ENCODE peak calls at places on chromosomes 16 and 17, in six cellular contexts. C is mammary epithelial cell, I is neural progenitor cell, N is cardiac fibroblast, R is brain microvascular endothelial cell, E is astrocyte of the spinal cord. L is an unnamed sample.

GRCh38 chr16:85205747-85206471 is 93.6 kb upstream of the CIBAR2 start:
- DNase-seq in I (no peak), E (no peak), R (no peak), N (peak; percentile 44), C (no peak), L (no peak)

GRCh38 chr17:65294184-65294719 is 157.1 kb downstream of the RGS9 start:
- DNase-seq in E (peak; percentile 69), C (peak; percentile 28), N (peak; percentile 81), R (peak; percentile 63), I (peak; percentile 83), L (peak; percentile 59)

GRCh38 chr16:55913717-55914116 is 38.5 kb upstream of the CES5A start:
- DNase-seq in R (no peak), I (no peak), N (no peak), C (peak; percentile 6), E (no peak), L (no peak)

GRCh38 chr16:70324998-70325765 is 21.5 kb upstream of the DDX19A start:
- DNase-seq in E (no peak), N (no peak), R (no peak), C (no peak), I (no peak), L (no peak)

GRCh38 chr16:9225527-9226316 is 134.3 kb downstream of the HAPSTR1 start:
- DNase-seq in E (no peak), I (peak; percentile 62), C (no peak), R (no peak), N (no peak), L (no peak)

GRCh38 chr16:88810166-88810867 is 1.4 kb downstream of the APRT start:
- DNase-seq in C (peak; percentile 26), I (no peak), R (no peak), N (peak; percentile 12), E (no peak), L (no peak)

GRCh38 chr17:45841883-45842525 is 2.7 kb upstream of the SPPL2C start:
- DNase-seq in C (peak; percentile 14), I (no peak), R (no peak), E (no peak), N (no peak), L (no peak)

GRCh38 chr16:65751622-65752598 is 614.6 kb upstream of the CDH5 start:
- DNase-seq in N (no peak), R (no peak), E (no peak), C (no peak), I (no peak), L (no peak)

GRCh38 chr17:31216053-31216751 is 80.8 kb downstream of the OMG start:
- DNase-seq in R (peak; percentile 73), E (peak; percentile 82), N (peak; percentile 84), I (peak; percentile 60), C (peak; percentile 14), L (no peak)

GRCh38 chr17:2337152-2337810 is at the start of gene SGSM2:
- DNase-seq in E (peak; percentile 41), N (peak; percentile 31), C (no peak), I (peak; percentile 77), R (no peak), L (peak; percentile 82)

GRCh38 chr17:161481-161880 is 20.0 kb downstream of the DOC2B start:
- DNase-seq in R (no peak), I (no peak), N (no peak), C (no peak), E (no peak), L (no peak)

GRCh38 chr17:162689-163088 is 18.8 kb downstream of the DOC2B start:
- DNase-seq in R (no peak), I (no peak), C (no peak), E (no peak), N (no peak), L (no peak)

GRCh38 chr17:164536-165235 is 16.8 kb downstream of the DOC2B start:
- DNase-seq in I (peak; percentile 85), E (peak; percentile 25), R (peak; percentile 51), N (peak; percentile 36), C (peak; percentile 4), L (peak; percentile 86)

GRCh38 chr17:165939-166338 is 15.5 kb downstream of the DOC2B start:
- DNase-seq in C (no peak), N (no peak), I (no peak), R (no peak), E (no peak), L (no peak)

DNA sequence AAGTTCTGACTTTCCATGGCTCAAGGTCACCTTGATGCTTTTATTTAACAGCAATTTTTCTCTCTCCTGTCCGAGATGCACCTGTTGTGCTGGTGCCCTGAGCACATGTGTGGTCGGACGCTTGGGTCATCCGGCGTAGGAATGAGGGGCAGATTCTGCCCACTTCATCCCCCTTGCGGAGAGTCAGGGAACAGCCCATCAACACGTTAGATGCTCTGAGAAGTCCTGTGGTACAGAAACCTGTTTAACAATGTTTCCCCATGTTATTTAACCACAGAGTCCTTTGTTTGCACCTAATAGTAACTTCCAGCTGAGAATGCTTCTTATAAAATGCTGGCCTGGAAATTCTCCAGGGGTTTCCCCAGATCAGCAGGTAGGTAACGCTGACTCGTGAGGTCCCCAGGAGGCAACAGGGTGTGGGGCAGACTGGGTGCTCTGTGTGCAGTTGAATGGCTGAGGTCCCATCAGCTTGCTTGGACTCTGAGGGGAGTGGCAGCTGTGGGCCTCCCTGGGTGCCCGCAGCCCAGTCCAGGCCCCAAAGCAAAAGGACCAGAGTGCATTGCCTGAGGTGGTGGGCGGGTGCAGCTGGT is 17.8 kb downstream of the DOC2B start:
- DNase-seq in C (peak; percentile 20), I (peak; percentile 53), R (no peak), N (no peak), E (no peak), L (no peak)
- TF ChIP-seq CTCF in C (peak; percentile 34), I (peak; percentile 52), R (peak; percentile 36), N (no peak), E (peak; percentile 10), L (no peak)

GRCh38 chr17:76689859-76690258 is 20.9 kb downstream of the MXRA7 start:
- DNase-seq in I (no peak), E (no peak), C (no peak), R (no peak), N (peak; percentile 57), L (no peak)
- TF ChIP-seq CTCF in I (no peak), E (no peak), C (no peak), R (no peak), N (no peak), L (no peak)

GRCh38 chr16:687499-687898 is 2.7 kb downstream of the WDR24 start:
- DNase-seq in C (no peak), I (no peak), N (no peak), R (no peak), E (no peak), L (no peak)

GRCh38 chr16:686459-687260 is 2.5 kb upstream of the JMJD8 start:
- DNase-seq in I (no peak), C (no peak), R (no peak), E (no peak), N (no peak), L (no peak)

GRCh38 chr16:684961-685696 is 995 bp upstream of the JMJD8 start:
- DNase-seq in N (no peak), C (no peak), E (no peak), R (no peak), I (no peak), L (no peak)

GRCh38 chr16:684067-684794 is at the start of gene JMJD8:
- DNase-seq in R (peak; percentile 89), C (peak; percentile 96), E (peak; percentile 95), I (peak; percentile 97), N (peak; percentile 95), L (peak; percentile 99)

DNA sequence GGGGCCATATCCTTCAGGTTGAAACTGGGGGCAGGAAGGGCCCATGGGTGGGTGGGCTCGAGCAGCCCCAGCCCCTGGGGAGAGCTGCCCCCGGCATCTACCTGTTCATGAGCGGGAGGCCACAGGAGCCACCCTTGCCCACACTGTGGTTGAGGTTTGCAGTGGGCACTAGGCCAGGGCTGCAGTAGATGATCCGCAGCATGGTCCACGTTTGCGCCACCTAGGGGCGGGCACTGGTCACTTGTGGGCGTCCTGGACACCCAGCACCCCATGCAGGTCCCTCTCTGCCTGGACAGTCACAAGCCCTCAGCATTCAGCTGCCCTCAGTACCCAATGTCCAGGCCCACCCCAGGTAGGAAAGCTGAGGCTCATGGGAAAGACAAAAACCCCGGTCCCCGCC is 1.8 kb upstream of the JMJD8 start:
- DNase-seq in C (no peak), N (peak; percentile 51), I (peak; percentile 65), R (no peak), E (peak; percentile 36), L (no peak)
- TF ChIP-seq CTCF in C (peak; percentile 74), N (peak; percentile 51), I (peak; percentile 59), R (peak; percentile 61), E (peak; percentile 57), L (peak; percentile 43)

DNA sequence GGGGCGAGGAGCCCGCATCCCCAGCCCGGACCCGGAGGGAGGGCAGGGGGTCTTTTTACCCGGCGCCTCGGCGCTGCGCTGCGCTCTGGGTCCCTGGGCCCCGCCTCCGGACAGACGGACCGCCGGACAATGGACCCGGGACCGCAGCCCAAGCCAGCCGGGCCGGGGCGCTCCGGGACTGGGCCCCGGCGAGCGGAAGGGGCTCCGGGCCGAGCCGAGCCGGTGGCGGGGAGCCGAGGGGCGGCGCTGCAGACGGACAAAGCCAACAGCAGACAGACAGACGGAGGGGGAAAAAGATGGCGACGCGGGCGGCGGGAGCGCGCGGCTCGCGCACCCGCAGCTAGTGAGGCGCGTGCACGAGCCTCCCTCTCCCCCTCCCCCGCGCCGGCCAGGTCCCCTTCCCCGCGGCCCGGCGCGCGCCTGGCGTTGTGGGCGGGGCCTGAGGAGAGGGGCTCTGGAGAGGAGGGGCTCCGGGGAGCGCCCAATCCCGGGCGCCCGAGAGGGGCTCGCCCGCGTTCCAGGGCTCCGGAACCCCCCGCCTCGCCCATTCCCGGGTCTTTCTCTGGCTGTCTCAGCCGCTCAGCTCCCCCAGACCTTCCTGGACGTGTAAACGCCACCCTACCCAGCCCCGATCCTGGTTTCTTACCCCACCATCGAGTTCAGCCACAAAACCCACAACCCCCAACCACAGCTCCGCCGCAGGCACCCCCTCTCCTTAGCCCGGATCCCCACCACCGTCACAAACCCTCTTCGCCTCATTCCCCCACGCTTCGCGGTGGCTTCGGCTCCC is at the start of gene ZNF821:
- DNase-seq in R (peak; percentile 51), E (peak; percentile 70), C (peak; percentile 54), N (peak; percentile 54), I (peak; percentile 98), L (peak; percentile 59)
- TF ChIP-seq CTCF in R (no peak), E (no peak), C (peak; percentile 42), N (peak; percentile 23), I (peak; percentile 6), L (peak; percentile 6)

GRCh38 chr16:11100239-11100750 is 155.7 kb downstream of the SOCS1 start:
- DNase-seq in R (peak; percentile 99), E (peak; percentile 97), N (peak; percentile 92), I (peak; percentile 70), C (no peak), L (no peak)
- TF ChIP-seq CTCF in R (peak; percentile 79), E (peak; percentile 55), N (peak; percentile 56), I (peak; percentile 30), C (peak; percentile 28), L (no peak)